ENCODE peak calls at places on chromosomes 2 and 18, in four cellular contexts. Q is HepG2, U is K562, Z is GM12878. M is an unnamed sample.

GRCh38 chr2:130726614-130727180 is 2.2 kb upstream of the GPR148 start:
- DNase-seq in Z (no peak), Q (no peak), U (no peak), M (no peak)

GRCh38 chr2:171434671-171434980 is 600 bp downstream of the DCAF17 start:
- DNase-seq in Z (no peak), U (no peak), Q (peak), M (no peak)

GRCh38 chr2:29895296-29895695 is 26.1 kb downstream of the ALK start:
- DNase-seq in U (no peak), Z (no peak), Q (no peak), M (no peak)

GRCh38 chr2:214591359-214591758 is 180.5 kb downstream of the VWC2L start:
- DNase-seq in U (no peak), Z (no peak), Q (peak), M (no peak)

GRCh38 chr2:219527076-219527394 is 12.8 kb downstream of the ASIC4 start:
- DNase-seq in Z (no peak), Q (no peak), U (no peak), M (no peak)

GRCh38 chr2:128473175-128474013 is 154.7 kb upstream of the HS6ST1 start:
- DNase-seq in Z (peak), U (no peak), Q (no peak), M (no peak)

GRCh38 chr2:162768646-162769045 is 69.9 kb downstream of the KCNH7 start:
- DNase-seq in U (no peak), Z (no peak), Q (no peak), M (no peak)

GRCh38 chr2:172103471-172104292 is 982 bp upstream of the DLX2 start:
- DNase-seq in U (peak), Q (peak), Z (peak), M (peak)

GRCh38 chr2:214126135-214126534 is 284.7 kb upstream of the VWC2L start:
- DNase-seq in Z (no peak), U (no peak), Q (no peak), M (no peak)

GRCh38 chr2:204796581-204796980 is 251.3 kb downstream of the PARD3B start:
- DNase-seq in Z (peak), Q (no peak), U (no peak), M (no peak)

GRCh38 chr2:68107475-68107874 is 44.7 kb upstream of the C1D start:
- DNase-seq in Q (no peak), Z (no peak), U (no peak), M (no peak)

GRCh38 chr2:46383113-46383395 is 85.8 kb downstream of the EPAS1 start:
- DNase-seq in Z (no peak), U (no peak), Q (no peak), M (no peak)

GRCh38 chr2:172097557-172098131 is 5.1 kb downstream of the DLX2 start:
- DNase-seq in U (peak), Q (no peak), Z (no peak), M (no peak)

GRCh38 chr2:72211777-72212515 is 64.3 kb upstream of the CYP26B1 start:
- DNase-seq in Z (no peak), U (no peak), Q (no peak), M (no peak)

GRCh38 chr2:203352604-203353255 is 24.5 kb downstream of the ABI2 start:
- DNase-seq in U (no peak), Q (peak), Z (no peak), M (no peak)

GRCh38 chr2:108074945-108075344 is 88.6 kb downstream of the SLC5A7 start:
- DNase-seq in Q (no peak), Z (no peak), U (no peak), M (no peak)

GRCh38 chr2:105377871-105378270 is 21.0 kb downstream of the FHL2 start:
- DNase-seq in U (no peak), Q (no peak), Z (no peak), M (no peak)

GRCh38 chr2:205612661-205613060 is 69.6 kb upstream of the NRP2 start:
- DNase-seq in U (peak), Z (no peak), Q (no peak), M (no peak)

GRCh38 chr2:226738821-226739507 is 60.7 kb downstream of the IRS1 start:
- DNase-seq in Q (peak), Z (no peak), U (no peak), M (no peak)

GRCh38 chr2:118013221-118013723 is 598 bp downstream of the CCDC93 start:
- DNase-seq in Q (peak), Z (no peak), U (peak), M (peak)

GRCh38 chr2:42823744-42824453 is 31.5 kb upstream of the HAAO start:
- DNase-seq in Q (no peak), Z (no peak), U (no peak), M (no peak)

GRCh38 chr2:152611458-152612231 is 105.6 kb downstream of the PRPF40A start:
- DNase-seq in Z (peak), U (no peak), Q (no peak), M (no peak)

GRCh38 chr18:13483316-13484270 is 242.8 kb downstream of the FAM210A start:
- DNase-seq in Z (no peak), U (no peak), Q (no peak), M (no peak)

GRCh38 chr2:46964835-46965560 is 49.4 kb upstream of the MCFD2 start:
- DNase-seq in U (no peak), Z (no peak), Q (peak), M (no peak)

GRCh38 chr18:7367336-7367735 is 136.4 kb downstream of the LRRC30 start:
- DNase-seq in U (peak), Z (no peak), Q (no peak), M (no peak)

GRCh38 chr2:71935291-71935848 is 212.3 kb downstream of the CYP26B1 start:
- DNase-seq in U (peak), Z (no peak), Q (no peak), M (peak)

GRCh38 chr2:130241041-130241707 is 42.9 kb upstream of the TUBA3E start:
- DNase-seq in U (no peak), Q (peak), Z (no peak), M (no peak)

GRCh38 chr2:121490734-121491133 is 39.9 kb upstream of the RNU4ATAC start:
- DNase-seq in Q (no peak), U (no peak), Z (no peak), M (no peak)

GRCh38 chr2:219309278-219309677 is at the start of gene PTPRN:
- DNase-seq in U (peak), Z (no peak), Q (no peak), M (no peak)

GRCh38 chr2:174779361-174779928 is 15.2 kb upstream of the CHRNA1 start:
- DNase-seq in Q (no peak), Z (no peak), U (no peak), M (no peak)

GRCh38 chr2:172908275-172908674 is 167.4 kb upstream of the MAP3K20 start:
- DNase-seq in U (no peak), Q (no peak), Z (no peak), M (no peak)

GRCh38 chr18:2612996-2613395 is 41.6 kb downstream of the NDC80 start:
- DNase-seq in U (no peak), Q (no peak), Z (no peak), M (no peak)

GRCh38 chr2:72669121-72669520 is 156.7 kb downstream of the EXOC6B start:
- DNase-seq in U (no peak), Q (no peak), Z (no peak), M (no peak)

GRCh38 chr18:63155169-63155852 is 164.3 kb downstream of the BCL2 start:
- DNase-seq in U (peak), Q (peak), Z (peak), M (peak)

GRCh38 chr18:26865557-26865956 is at the start of gene AQP4:
- DNase-seq in Z (no peak), Q (no peak), U (no peak), M (peak)
- TF ChIP-seq SP1 in Z (no peak), Q (no peak), U (no peak), M (no peak)

GRCh38 chr2:232894251-232894650 is 24.2 kb downstream of the SNORC start:
- DNase-seq in Q (no peak), Z (no peak), U (no peak), M (no peak)
- TF ChIP-seq FOXM1 in Q (no peak), Z (no peak), U (no peak), M (no peak)

GRCh38 chr2:15939854-15940660 is at the start of gene MYCN:
- DNase-seq in U (no peak), Q (peak), Z (no peak), M (peak)
- TF ChIP-seq SP1 in U (no peak), Q (no peak), Z (no peak), M (no peak)

GRCh38 chr2:102424754-102425153 is 1.8 kb downstream of the IL18RAP start:
- DNase-seq in Q (no peak), U (no peak), Z (peak), M (no peak)

GRCh38 chr2:102427249-102427648 is 4.3 kb downstream of the IL18RAP start:
- DNase-seq in Q (no peak), U (no peak), Z (no peak), M (no peak)

GRCh38 chr2:102432386-102432785 is 9.4 kb downstream of the IL18RAP start:
- DNase-seq in Q (no peak), Z (no peak), U (no peak), M (no peak)

GRCh38 chr2:102425441-102426132 is 2.6 kb downstream of the IL18RAP start:
- DNase-seq in Q (no peak), Z (no peak), U (no peak), M (no peak)

DNA sequence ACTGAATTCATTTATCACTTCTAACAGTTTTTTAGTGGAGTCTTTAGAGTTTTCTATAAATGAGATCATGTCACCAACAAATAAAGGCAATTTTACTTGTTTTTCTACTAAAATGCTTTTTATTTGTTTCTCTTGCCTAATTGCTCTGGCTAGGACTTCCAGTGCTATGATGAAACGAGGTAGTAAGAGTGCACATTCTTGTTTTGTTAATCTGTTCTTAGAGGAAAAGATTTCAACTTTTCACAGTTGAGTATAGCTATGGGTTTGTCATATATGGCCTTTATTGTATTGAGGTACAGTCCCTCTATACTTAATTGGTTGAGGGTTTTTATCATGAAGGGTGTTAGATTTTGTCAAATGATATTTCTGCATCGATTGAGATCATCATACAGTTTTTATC is 5.6 kb downstream of the IL18RAP start:
- DNase-seq in U (no peak), Q (no peak), Z (no peak), M (no peak)
- TF ChIP-seq FOXM1 in U (no peak), Q (no peak), Z (no peak), M (no peak)

GRCh38 chr2:40346535-40347354 is 105.1 kb downstream of the SLC8A1 start:
- DNase-seq in Z (peak), Q (no peak), U (no peak), M (no peak)
- TF ChIP-seq SP1 in Z (no peak), Q (no peak), U (no peak), M (no peak)

GRCh38 chr2:192026716-192027109 is 168.0 kb downstream of the TMEFF2 start:
- DNase-seq in U (no peak), Z (no peak), Q (no peak), M (no peak)
- TF ChIP-seq FOXM1 in U (no peak), Z (no peak), Q (no peak), M (no peak)

GRCh38 chr2:232276084-232276738 is 102.3 kb upstream of the ALPP start:
- DNase-seq in U (no peak), Q (no peak), Z (no peak), M (no peak)

GRCh38 chr2:232282486-232282885 is 96.1 kb upstream of the ALPP start:
- DNase-seq in Z (no peak), Q (no peak), U (no peak), M (no peak)

GRCh38 chr2:232278534-232278933 is 100.0 kb upstream of the ALPP start:
- DNase-seq in U (no peak), Q (no peak), Z (no peak), M (no peak)

GRCh38 chr2:232276739-232277313 is 101.7 kb upstream of the ALPP start:
- DNase-seq in Z (no peak), U (no peak), Q (no peak), M (no peak)

GRCh38 chr2:232280341-232280740 is 98.2 kb upstream of the ALPP start:
- DNase-seq in U (no peak), Z (no peak), Q (no peak), M (no peak)
- TF ChIP-seq SP1 in U (no peak), Z (no peak), Q (no peak), M (no peak)

DNA sequence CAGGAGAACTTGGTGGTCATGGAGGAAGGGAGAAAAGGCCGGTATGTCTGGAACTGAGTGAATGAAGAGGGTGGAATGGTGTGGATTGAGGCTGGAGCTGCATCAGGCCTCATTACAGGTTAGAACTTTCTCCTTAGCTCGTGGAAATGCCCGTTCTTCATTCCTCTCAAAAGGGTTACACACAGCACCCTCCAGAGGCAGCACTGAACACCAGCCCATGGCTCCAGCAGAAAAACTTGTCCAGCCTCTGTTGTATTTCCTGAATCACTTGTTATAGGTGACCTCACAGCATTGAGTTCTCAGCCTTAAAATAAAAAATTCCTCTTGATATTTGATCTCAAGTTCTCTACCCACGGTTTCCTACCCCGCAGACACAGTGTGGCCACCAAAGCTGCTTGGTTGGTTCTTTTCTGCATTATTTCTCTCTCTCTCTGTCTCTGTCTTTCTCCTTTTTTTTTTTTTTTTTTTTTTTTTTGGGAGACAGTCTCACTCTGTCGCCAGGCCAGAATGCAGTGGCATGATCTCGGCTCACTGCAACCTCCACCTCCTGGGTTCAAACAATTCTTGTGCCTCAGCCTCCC is 89.6 kb downstream of the ITGB1BP1 start:
- DNase-seq in U (peak), Q (peak), Z (no peak), M (peak)
- TF ChIP-seq FOXM1 in U (no peak), Q (no peak), Z (no peak), M (no peak)

GRCh38 chr2:222973237-222973636 is 78.8 kb upstream of the KCNE4 start:
- DNase-seq in U (no peak), Z (no peak), Q (no peak), M (no peak)

GRCh38 chr2:222968550-222969155 is 83.3 kb upstream of the KCNE4 start:
- DNase-seq in U (no peak), Q (no peak), Z (no peak), M (no peak)

GRCh38 chr2:222965555-222965954 is 86.4 kb upstream of the KCNE4 start:
- DNase-seq in U (no peak), Q (no peak), Z (no peak), M (no peak)

GRCh38 chr2:222972420-222972819 is 79.6 kb upstream of the KCNE4 start:
- DNase-seq in U (no peak), Z (no peak), Q (no peak), M (no peak)

DNA sequence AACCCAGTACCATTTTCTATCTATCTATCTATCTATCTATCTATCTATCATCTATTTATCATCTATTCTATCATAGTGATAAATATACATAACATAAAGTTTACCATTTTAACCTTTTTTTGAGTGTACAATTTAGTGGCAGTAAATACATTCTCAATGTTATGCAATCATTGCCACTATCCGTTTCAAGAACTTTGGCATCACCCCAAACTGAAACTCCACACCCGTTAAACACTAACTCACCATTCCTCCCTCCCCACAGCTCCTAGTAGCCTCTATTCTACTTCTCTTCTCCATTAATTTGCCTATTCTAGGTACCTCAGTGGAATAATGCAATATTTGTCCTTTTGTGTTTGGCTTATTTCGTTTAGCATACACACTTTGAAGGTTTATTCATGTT is 82.5 kb upstream of the KCNE4 start:
- DNase-seq in Q (no peak), Z (no peak), U (no peak), M (no peak)
- TF ChIP-seq SP1 in Q (no peak), Z (no peak), U (no peak), M (no peak)